ENCODE peak calls at places on chromosomes 7 and 10, in five cellular contexts. D is activated T-cell treated with anti-CD3 and anti-CD28 coated beads for 1 hour; G is SJSA1; X is stimulated activated CD4-positive, alpha-beta T cell treated with anti-CD3 and anti-CD28 coated beads, Interleukin-2, amount 100 ng/mL, for 48 hours; Z is H54. V is an unnamed sample.

GRCh38 chr7:70060298-70061068 is 462.2 kb downstream of the AUTS2 start:
- DNase-seq in D (no peak), X (no peak), Z (no peak), G (no peak), V (no peak)

GRCh38 chr10:120188950-120189349 is 268.1 kb upstream of the PLPP4 start:
- DNase-seq in X (no peak), D (no peak), Z (no peak), G (no peak), V (no peak)

GRCh38 chr7:66353547-66353946 is 148.4 kb downstream of the TPST1 start:
- DNase-seq in Z (no peak), D (no peak), X (no peak), G (no peak), V (no peak)

GRCh38 chr10:133258818-133259602 is 17.7 kb downstream of the ADAM8 start:
- DNase-seq in X (peak), D (peak), Z (peak), G (peak), V (peak)

GRCh38 chr7:48274662-48275061 is 103.4 kb downstream of the ABCA13 start:
- DNase-seq in D (no peak), Z (no peak), G (no peak), X (no peak), V (no peak)

GRCh38 chr10:20971901-20972300 is 74.8 kb upstream of the NEBL start:
- DNase-seq in Z (no peak), X (no peak), D (no peak), G (no peak), V (no peak)

GRCh38 chr10:132804785-132805426 is 19.0 kb upstream of the NKX6-2 start:
- DNase-seq in D (no peak), G (no peak), Z (no peak), X (no peak), V (no peak)

GRCh38 chr7:73437091-73437490 is 3.5 kb downstream of the FZD9 start:
- DNase-seq in Z (no peak), X (no peak), G (no peak), D (no peak), V (no peak)

GRCh38 chr7:128031901-128032604 is 816 bp upstream of the LRRC4 start:
- DNase-seq in X (peak), D (peak), G (peak), Z (no peak), V (no peak)

GRCh38 chr10:33546031-33546430 is 211.6 kb upstream of the NRP1 start:
- DNase-seq in G (no peak), X (no peak), D (no peak), Z (no peak), V (no peak)

GRCh38 chr7:3310884-3311283 is 9.8 kb downstream of the SDK1 start:
- DNase-seq in G (no peak), D (no peak), Z (no peak), X (no peak), V (no peak)

GRCh38 chr10:97028126-97028831 is 157.5 kb downstream of the SLIT1 start:
- DNase-seq in G (peak), Z (peak), X (no peak), D (no peak), V (no peak)

GRCh38 chr10:103576862-103577261 is 83.4 kb downstream of the NEURL1 start:
- DNase-seq in G (no peak), D (no peak), Z (no peak), X (no peak), V (no peak)

GRCh38 chr10:132942740-132943554 is 577 bp upstream of the CFAP46 start:
- DNase-seq in Z (no peak), X (no peak), G (no peak), D (no peak), V (no peak)

GRCh38 chr10:113945075-113945686 is 90.7 kb downstream of the NHLRC2 start:
- DNase-seq in G (peak), X (no peak), D (no peak), Z (peak), V (no peak)

V was measured in CMK.